ENCODE peak calls at places on chromosomes 11 and 22, in four cellular contexts. I is ACHN; Z is transverse colon; A is stimulated activated CD8-positive, alpha-beta memory T cell treated with anti-CD3 and anti-CD28 coated beads, Interleukin-4, amount 100 ng/mL, for 4 hours. L is an unnamed sample.

GRCh38 chr11:129652828-129653227 is 162.8 kb upstream of the TMEM45B start:
- DNase-seq in A (no peak), I (no peak), Z (no peak), L (peak)

GRCh38 chr22:35860837-35861236 is 143.2 kb downstream of the APOL5 start:
- DNase-seq in I (no peak), Z (no peak), A (no peak), L (no peak)

GRCh38 chr22:30855266-30855665 is 113.3 kb downstream of the MORC2 start:
- DNase-seq in A (no peak), I (no peak), Z (no peak), L (no peak)

GRCh38 chr11:933002-933820 is 7.5 kb downstream of the AP2A2 start:
- DNase-seq in A (no peak), I (no peak), Z (no peak), L (no peak)

GRCh38 chr11:29826878-29827277 is 190.0 kb downstream of the KCNA4 start:
- DNase-seq in A (no peak), I (no peak), Z (no peak), L (no peak)

GRCh38 chr11:31875861-31876625 is 64.9 kb upstream of the PAX6 start:
- DNase-seq in A (no peak), Z (no peak), I (no peak), L (no peak)

GRCh38 chr22:36364255-36365019 is 23.3 kb downstream of the MYH9 start:
- DNase-seq in Z (no peak), I (no peak), A (no peak), L (no peak)

GRCh38 chr22:30602049-30602448 is 4.9 kb upstream of the TCN2 start:
- DNase-seq in Z (no peak), A (no peak), I (peak), L (no peak)

GRCh38 chr11:112773256-112773655 is 188.0 kb upstream of the NCAM1 start:
- DNase-seq in A (no peak), Z (no peak), I (no peak), L (no peak)

GRCh38 chr11:128187829-128188228 is 399.5 kb downstream of the ETS1 start:
- DNase-seq in Z (no peak), A (no peak), I (no peak), L (peak)

GRCh38 chr11:452203-452744 is 2.2 kb downstream of the PTDSS2 start:
- DNase-seq in I (no peak), A (no peak), Z (no peak), L (no peak)

GRCh38 chr11:43316451-43316850 is 4.7 kb downstream of the API5 start:
- DNase-seq in Z (no peak), I (peak), A (no peak), L (no peak)

GRCh38 chr11:65279713-65280459 is 18.1 kb downstream of the POLA2 start:
- DNase-seq in Z (no peak), A (peak), I (peak), L (peak)

GRCh38 chr11:35282226-35282882 is 137.0 kb downstream of the SLC1A2 start:
- DNase-seq in I (peak), Z (no peak), A (no peak), L (no peak)

GRCh38 chr11:61650781-61651571 is 29.2 kb upstream of the DAGLA start:
- DNase-seq in A (no peak), Z (peak), I (no peak), L (no peak)

GRCh38 chr11:68215087-68215445 is 2.0 kb upstream of the KMT5B start:
- DNase-seq in I (no peak), A (no peak), Z (no peak), L (no peak)

GRCh38 chr11:34188181-34188580 is 82.8 kb downstream of the NAT10 start:
- DNase-seq in A (no peak), I (no peak), Z (no peak), L (no peak)